ENCODE peak calls at places on chromosome 18, in nine cellular contexts. L is stomach; N is adrenal gland; J is tibial artery; O is CD8-positive, alpha-beta T cell; F is esophagus squamous epithelium; W is keratinocyte; B is coronary artery; P is thoracic aorta. H is an unnamed sample.

GRCh38 chr18:61972389-61973264 is 79.8 kb upstream of the RNF152 start:
- DNase-seq in L (no peak), N (no peak), J (no peak), O (no peak), F (no peak), W (no peak), B (no peak), P (no peak), H (no peak)

GRCh38 chr18:35171315-35171987 is 69.4 kb upstream of the ZNF397 start:
- DNase-seq in L (no peak), N (no peak), J (no peak), O (no peak), F (no peak), W (no peak), B (no peak), P (no peak), H (no peak)

GRCh38 chr18:10131783-10132381 is 218.1 kb downstream of the VAPA start:
- DNase-seq in L (no peak), N (no peak), J (no peak), O (no peak), F (no peak), W (no peak), B (no peak), P (no peak), H (no peak)

GRCh38 chr18:73545497-73545896 is 602.1 kb downstream of the FBXO15 start:
- DNase-seq in L (no peak), N (no peak), J (no peak), O (no peak), F (no peak), W (no peak), B (no peak), P (no peak), H (no peak)

GRCh38 chr18:6170604-6171003 is 244.1 kb downstream of the L3MBTL4 start:
- DNase-seq in L (no peak), N (no peak), J (no peak), O (no peak), F (no peak), W (no peak), B (no peak), P (no peak), H (no peak)

GRCh38 chr18:10354241-10354811 is 100.1 kb upstream of the APCDD1 start:
- DNase-seq in L (no peak), N (no peak), J (no peak), O (no peak), F (no peak), W (no peak), B (no peak), P (no peak), H (no peak)

GRCh38 chr18:2847341-2848144 is 737 bp downstream of the EMILIN2 start:
- DNase-seq in L (no peak), N (no peak), J (peak; percentile 72), O (no peak), F (no peak), W (no peak), B (no peak), P (no peak), H (no peak)

GRCh38 chr18:35174093-35174731 is 66.6 kb upstream of the ZNF397 start:
- DNase-seq in L (no peak), N (no peak), J (no peak), O (no peak), F (no peak), W (no peak), B (no peak), P (no peak), H (no peak)

GRCh38 chr18:74281639-74282358 is 10.0 kb downstream of the CYB5A start:
- DNase-seq in L (no peak), N (peak; percentile 49), J (no peak), O (no peak), F (no peak), W (no peak), B (no peak), P (no peak), H (no peak)

GRCh38 chr18:79965119-79965902 is 868 bp downstream of the HSBP1L1 start:
- DNase-seq in L (peak; percentile 60), N (peak; percentile 70), J (no peak), O (no peak), F (no peak), W (no peak), B (no peak), P (no peak), H (no peak)

DNA sequence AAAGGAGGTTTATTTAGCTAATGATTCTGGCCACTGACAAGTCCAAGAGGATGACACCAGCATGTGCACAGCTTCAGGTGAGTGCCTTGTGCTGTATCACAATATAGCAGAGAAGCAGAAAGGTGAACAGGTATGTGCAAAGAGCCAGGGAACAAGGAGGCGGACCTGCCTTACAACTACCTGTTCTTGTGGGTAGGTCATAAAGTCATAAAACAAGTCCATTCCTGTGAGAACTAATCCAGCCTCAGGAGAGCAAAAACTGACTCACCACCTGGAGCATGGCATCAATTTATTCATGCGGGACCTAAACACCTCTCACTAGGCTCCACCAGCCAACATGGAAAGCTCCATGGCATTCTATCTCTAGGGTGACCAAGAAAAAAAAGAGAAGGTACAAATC is 234.2 kb downstream of the ASXL3 start:
- DNase-seq in L (no peak), N (no peak), J (no peak), O (no peak), F (no peak), W (peak; percentile 83), B (no peak), P (no peak), H (peak; percentile 92)
- H3K27ac ChIP-seq in L (no peak overlapping the region), N (no peak overlapping the region), J (no peak overlapping the region), O (no peak overlapping the region), F (no peak overlapping the region), W (no peak overlapping the region), B (no peak overlapping the region), P (no peak overlapping the region), H (no peak overlapping the region)

DNA sequence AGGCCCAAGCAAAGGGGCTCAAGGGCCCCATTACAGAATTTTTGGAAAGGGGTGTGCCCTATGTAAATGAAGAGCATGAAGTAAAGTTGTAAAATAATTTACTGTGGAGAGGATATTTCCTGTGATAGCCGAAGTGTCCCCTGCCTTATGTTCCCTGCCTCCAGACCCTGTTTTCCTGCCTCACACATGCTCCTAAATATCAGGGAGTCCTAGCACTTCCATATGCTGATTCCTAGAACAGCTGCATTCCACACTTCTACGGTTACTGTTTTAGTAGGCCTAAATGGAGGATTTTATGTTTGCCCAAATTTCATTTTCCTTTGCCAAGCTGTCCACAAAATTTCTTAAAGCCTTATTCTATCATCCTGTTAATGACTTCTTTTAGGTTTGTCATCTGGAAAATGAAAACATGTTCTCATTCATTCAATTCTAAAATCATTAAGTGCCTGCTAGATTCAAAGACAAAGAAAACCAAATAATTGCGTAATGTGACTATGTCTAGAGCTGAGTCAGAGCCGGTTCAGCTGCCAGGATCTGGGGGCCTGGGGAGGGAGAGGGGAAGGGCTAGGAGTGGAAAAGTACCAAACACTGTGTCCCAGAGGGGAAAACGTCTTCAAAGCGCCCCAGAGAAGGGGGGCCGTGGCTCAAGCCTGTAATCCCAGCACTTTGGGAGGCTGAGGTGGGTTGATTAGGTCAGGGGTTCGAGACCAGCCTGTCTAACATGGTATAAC is 25.8 kb upstream of the IMPA2 start:
- DNase-seq in L (no peak), N (peak; percentile 71), J (no peak), O (no peak), F (no peak), W (no peak), B (no peak), P (no peak), H (peak; percentile 20)
- H3K27ac ChIP-seq in L (peak overlapping the region; percentile 31), N (no peak overlapping the region), J (no peak overlapping the region), O (no peak overlapping the region), F (peak overlapping the region; percentile 95), W (peak overlapping the region; percentile 91), B (no peak overlapping the region), P (no peak overlapping the region), H (peak overlapping the region; percentile 97)

GRCh38 chr18:76621184-76621583 is 126.1 kb upstream of the ZNF516 start:
- DNase-seq in L (no peak), N (no peak), J (no peak), O (no peak), F (no peak), W (no peak), B (no peak), P (no peak), H (no peak)
- H3K27ac ChIP-seq in L (peak overlapping the region; percentile 34), N (peak overlapping the region; percentile 95), J (no peak overlapping the region), O (no peak overlapping the region), F (no peak overlapping the region), W (peak overlapping the region; percentile 57), B (no peak overlapping the region), P (no peak overlapping the region), H (peak overlapping the region; percentile 92)

DNA sequence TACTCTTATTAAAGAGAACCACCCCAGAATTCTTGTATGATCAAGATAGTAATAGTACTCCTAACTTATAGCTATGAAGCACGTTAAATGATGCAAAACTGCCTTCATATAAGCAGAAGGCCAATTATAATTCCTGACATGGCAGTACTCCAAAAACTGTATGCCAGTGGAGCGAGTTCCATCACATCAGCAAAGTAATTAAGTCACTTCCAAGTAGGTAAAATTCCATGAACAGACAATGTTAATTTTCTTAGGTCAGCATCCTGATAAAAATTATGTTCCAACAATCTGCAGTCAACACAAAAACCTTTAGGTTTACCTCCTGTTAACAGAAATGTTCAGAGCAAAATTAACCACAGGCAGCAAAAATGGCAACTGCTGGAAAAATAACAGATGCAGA is 136.7 kb downstream of the CDH2 start:
- DNase-seq in L (no peak), N (no peak), J (no peak), O (no peak), F (no peak), W (no peak), B (no peak), P (no peak), H (no peak)
- H3K27ac ChIP-seq in L (no peak overlapping the region), N (no peak overlapping the region), J (no peak overlapping the region), O (no peak overlapping the region), F (no peak overlapping the region), W (no peak overlapping the region), B (no peak overlapping the region), P (no peak overlapping the region), H (no peak overlapping the region)

DNA sequence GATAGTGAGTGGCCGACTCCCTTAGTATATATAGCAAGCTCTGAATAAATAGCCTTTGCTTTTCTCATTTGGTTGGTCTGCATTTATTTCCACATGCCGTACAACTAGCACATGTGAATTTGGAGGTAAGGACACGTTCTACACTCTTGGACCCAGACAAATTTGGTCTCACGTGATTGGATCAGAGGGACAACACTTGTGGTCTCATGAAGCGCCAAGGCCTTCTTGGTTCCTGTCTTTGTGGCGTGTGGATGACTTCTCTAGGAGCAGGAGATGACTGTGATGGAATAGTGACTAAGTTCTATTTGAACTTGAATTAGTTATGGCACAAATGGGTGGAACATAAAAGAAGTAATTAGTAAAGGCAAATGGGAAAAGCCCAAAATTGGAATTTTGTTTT is 206.9 kb downstream of the BCL2 start:
- DNase-seq in L (no peak), N (no peak), J (no peak), O (no peak), F (no peak), W (no peak), B (no peak), P (no peak), H (no peak)
- H3K27ac ChIP-seq in L (no peak overlapping the region), N (no peak overlapping the region), J (peak overlapping the region; percentile 21), O (no peak overlapping the region), F (no peak overlapping the region), W (no peak overlapping the region), B (no peak overlapping the region), P (no peak overlapping the region), H (no peak overlapping the region)

H was measured in epithelial cell of prostate.